ENCODE peak calls at places on chromosome 21, in nine cellular contexts. One of them, this sample, is unnamed.

GRCh38 chr21:42107881-42108553 is 36.9 kb downstream of the UMODL1 start:
- DNase-seq in heart left ventricle: peak; percentile 29
- DNase-seq in kidney epithelial cell: no peak
- DNase-seq in GM12864: peak; percentile 55
- DNase-seq in mucosa of descending colon: peak; percentile 88
- DNase-seq in endothelial cell: peak; percentile 78
- DNase-seq in IMR-90: peak; percentile 65
- DNase-seq in epithelial cell of esophagus: peak; percentile 7
- DNase-seq in lung: peak; percentile 65
- DNase-seq in this sample: peak; percentile 63

GRCh38 chr21:41611441-41611840 is 103.5 kb upstream of the TMPRSS2 start:
- DNase-seq in heart left ventricle: no peak
- DNase-seq in IMR-90: no peak
- DNase-seq in endothelial cell: no peak
- DNase-seq in epithelial cell of esophagus: no peak
- DNase-seq in GM12864: no peak
- DNase-seq in mucosa of descending colon: peak; percentile 18
- DNase-seq in kidney epithelial cell: no peak
- DNase-seq in lung: no peak
- DNase-seq in this sample: no peak

GRCh38 chr21:42833439-42833815 is 45.9 kb downstream of the WDR4 start:
- DNase-seq in kidney epithelial cell: no peak
- DNase-seq in GM12864: peak; percentile 42
- DNase-seq in IMR-90: peak; percentile 5
- DNase-seq in epithelial cell of esophagus: peak; percentile 50
- DNase-seq in mucosa of descending colon: peak; percentile 73
- DNase-seq in endothelial cell: peak; percentile 28
- DNase-seq in heart left ventricle: no peak
- DNase-seq in lung: no peak
- DNase-seq in this sample: no peak

GRCh38 chr21:33135925-33136324 is 66.0 kb downstream of the OLIG1 start:
- DNase-seq in IMR-90: no peak
- DNase-seq in epithelial cell of esophagus: no peak
- DNase-seq in GM12864: no peak
- DNase-seq in lung: no peak
- DNase-seq in kidney epithelial cell: no peak
- DNase-seq in mucosa of descending colon: no peak
- DNase-seq in heart left ventricle: no peak
- DNase-seq in endothelial cell: no peak
- DNase-seq in this sample: no peak

GRCh38 chr21:16047857-16048256 is 318.1 kb downstream of the USP25 start:
- DNase-seq in heart left ventricle: no peak
- DNase-seq in kidney epithelial cell: no peak
- DNase-seq in lung: no peak
- DNase-seq in endothelial cell: no peak
- DNase-seq in GM12864: no peak
- DNase-seq in epithelial cell of esophagus: no peak
- DNase-seq in mucosa of descending colon: no peak
- DNase-seq in IMR-90: peak; percentile 80
- DNase-seq in this sample: no peak

GRCh38 chr21:32599146-32599925 is 12.8 kb downstream of the CFAP298 start:
- DNase-seq in mucosa of descending colon: no peak
- DNase-seq in endothelial cell: no peak
- DNase-seq in heart left ventricle: no peak
- DNase-seq in kidney epithelial cell: no peak
- DNase-seq in IMR-90: no peak
- DNase-seq in lung: no peak
- DNase-seq in GM12864: no peak
- DNase-seq in epithelial cell of esophagus: no peak
- DNase-seq in this sample: no peak

GRCh38 chr21:35686156-35686555 is 374.2 kb downstream of the SETD4 start:
- DNase-seq in IMR-90: no peak
- DNase-seq in lung: no peak
- DNase-seq in GM12864: no peak
- DNase-seq in epithelial cell of esophagus: no peak
- DNase-seq in endothelial cell: no peak
- DNase-seq in heart left ventricle: no peak
- DNase-seq in kidney epithelial cell: no peak
- DNase-seq in mucosa of descending colon: no peak
- DNase-seq in this sample: no peak

GRCh38 chr21:29701676-29702075 is 238.1 kb downstream of the GRIK1 start:
- DNase-seq in epithelial cell of esophagus: no peak
- DNase-seq in IMR-90: no peak
- DNase-seq in mucosa of descending colon: no peak
- DNase-seq in kidney epithelial cell: no peak
- DNase-seq in lung: no peak
- DNase-seq in GM12864: no peak
- DNase-seq in endothelial cell: no peak
- DNase-seq in heart left ventricle: no peak
- DNase-seq in this sample: no peak

GRCh38 chr21:43359081-43359822 is 67.7 kb downstream of the SIK1 start:
- DNase-seq in lung: no peak
- DNase-seq in epithelial cell of esophagus: no peak
- DNase-seq in mucosa of descending colon: no peak
- DNase-seq in IMR-90: no peak
- DNase-seq in GM12864: no peak
- DNase-seq in heart left ventricle: no peak
- DNase-seq in kidney epithelial cell: no peak
- DNase-seq in endothelial cell: no peak
- DNase-seq in this sample: no peak

GRCh38 chr21:23016617-23017016 is 2018.4 kb downstream of the NCAM2 start:
- DNase-seq in mucosa of descending colon: no peak
- DNase-seq in IMR-90: no peak
- DNase-seq in epithelial cell of esophagus: no peak
- DNase-seq in lung: no peak
- DNase-seq in heart left ventricle: no peak
- DNase-seq in endothelial cell: peak; percentile 35
- DNase-seq in GM12864: no peak
- DNase-seq in kidney epithelial cell: no peak
- DNase-seq in this sample: no peak

GRCh38 chr21:42537106-42537742 is 23.6 kb downstream of the SLC37A1 start:
- DNase-seq in epithelial cell of esophagus: peak; percentile 27
- DNase-seq in IMR-90: no peak
- DNase-seq in lung: no peak
- DNase-seq in mucosa of descending colon: no peak
- DNase-seq in endothelial cell: no peak
- DNase-seq in kidney epithelial cell: no peak
- DNase-seq in GM12864: no peak
- DNase-seq in heart left ventricle: no peak
- DNase-seq in this sample: no peak

GRCh38 chr21:35266546-35266945 is 217.4 kb upstream of the RUNX1 start:
- DNase-seq in endothelial cell: no peak
- DNase-seq in mucosa of descending colon: no peak
- DNase-seq in kidney epithelial cell: no peak
- DNase-seq in heart left ventricle: no peak
- DNase-seq in lung: no peak
- DNase-seq in epithelial cell of esophagus: peak; percentile 83
- DNase-seq in IMR-90: no peak
- DNase-seq in GM12864: no peak
- DNase-seq in this sample: no peak

GRCh38 chr21:33373451-33373850 is 29.8 kb upstream of the IFNGR2 start:
- DNase-seq in endothelial cell: no peak
- DNase-seq in mucosa of descending colon: no peak
- DNase-seq in epithelial cell of esophagus: peak; percentile 67
- DNase-seq in GM12864: no peak
- DNase-seq in kidney epithelial cell: no peak
- DNase-seq in lung: peak; percentile 40
- DNase-seq in heart left ventricle: no peak
- DNase-seq in IMR-90: no peak
- DNase-seq in this sample: no peak

GRCh38 chr21:42061195-42061865 is 9.8 kb upstream of the UMODL1 start:
- DNase-seq in endothelial cell: no peak
- DNase-seq in mucosa of descending colon: peak; percentile 52
- DNase-seq in heart left ventricle: peak; percentile 69
- DNase-seq in lung: peak; percentile 50
- DNase-seq in epithelial cell of esophagus: no peak
- DNase-seq in IMR-90: no peak
- DNase-seq in GM12864: peak; percentile 92
- DNase-seq in kidney epithelial cell: no peak
- DNase-seq in this sample: no peak

GRCh38 chr21:42847051-42847707 is 32.2 kb downstream of the WDR4 start:
- DNase-seq in GM12864: no peak
- DNase-seq in heart left ventricle: no peak
- DNase-seq in mucosa of descending colon: peak; percentile 11
- DNase-seq in lung: no peak
- DNase-seq in endothelial cell: no peak
- DNase-seq in IMR-90: no peak
- DNase-seq in kidney epithelial cell: no peak
- DNase-seq in epithelial cell of esophagus: no peak
- DNase-seq in this sample: no peak

DNA sequence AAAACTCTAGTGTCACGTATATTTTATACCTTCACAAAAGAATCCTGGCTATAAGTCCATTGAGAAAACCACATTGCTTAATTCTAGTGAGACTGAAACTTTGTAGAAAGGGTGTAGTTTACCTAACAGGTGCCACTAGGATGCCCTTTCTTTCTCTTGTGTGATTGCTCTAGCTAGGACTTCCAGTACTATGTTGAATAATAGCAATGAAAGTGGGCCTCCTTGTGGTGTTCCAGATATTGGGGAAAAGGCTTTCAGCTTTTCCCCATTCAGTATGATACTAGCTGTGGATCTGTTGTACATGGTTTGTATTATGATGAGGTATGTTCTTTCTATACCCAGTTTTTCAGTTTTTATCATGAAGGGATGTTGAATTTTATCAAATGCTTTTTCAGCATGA is 39.7 kb upstream of the CHODL start:
- DNase-seq in kidney epithelial cell: no peak
- DNase-seq in lung: no peak
- DNase-seq in epithelial cell of esophagus: no peak
- DNase-seq in endothelial cell: no peak
- DNase-seq in mucosa of descending colon: no peak
- DNase-seq in IMR-90: no peak
- DNase-seq in GM12864: no peak
- DNase-seq in heart left ventricle: no peak
- DNase-seq in this sample: no peak
- TF ChIP-seq CTCF in kidney epithelial cell: no peak
- TF ChIP-seq CTCF in lung: no peak
- TF ChIP-seq CTCF in epithelial cell of esophagus: no peak
- TF ChIP-seq CTCF in endothelial cell: no peak
- TF ChIP-seq CTCF in mucosa of descending colon: no peak
- TF ChIP-seq CTCF in IMR-90: no peak
- TF ChIP-seq CTCF in GM12864: no peak
- TF ChIP-seq CTCF in heart left ventricle: no peak
- TF ChIP-seq CTCF in this sample: no peak

DNA sequence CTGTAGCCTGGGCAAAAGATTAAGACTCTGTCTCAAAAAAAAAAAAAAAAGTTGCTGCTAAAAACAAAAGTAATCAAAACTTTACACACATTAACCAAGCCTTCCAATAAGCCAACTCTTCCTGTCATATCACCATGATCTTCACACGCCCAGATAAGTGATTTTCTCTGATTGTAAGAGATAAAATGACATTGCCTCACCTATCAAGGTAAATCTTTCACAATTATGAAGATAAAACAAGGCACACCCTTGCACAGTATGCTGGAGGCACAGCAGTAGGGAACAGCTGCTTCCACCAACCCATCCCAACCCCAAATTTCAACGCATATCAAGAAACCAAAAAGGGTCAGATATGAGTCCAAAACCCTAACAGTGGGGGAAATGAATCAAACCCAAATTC is 8.8 kb upstream of the TIAM1 start:
- DNase-seq in IMR-90: no peak
- DNase-seq in GM12864: no peak
- DNase-seq in heart left ventricle: no peak
- DNase-seq in kidney epithelial cell: no peak
- DNase-seq in mucosa of descending colon: no peak
- DNase-seq in lung: no peak
- DNase-seq in endothelial cell: no peak
- DNase-seq in epithelial cell of esophagus: no peak
- DNase-seq in this sample: no peak
- TF ChIP-seq CTCF in IMR-90: no peak
- TF ChIP-seq CTCF in GM12864: no peak
- TF ChIP-seq CTCF in heart left ventricle: no peak
- TF ChIP-seq CTCF in kidney epithelial cell: no peak
- TF ChIP-seq CTCF in mucosa of descending colon: no peak
- TF ChIP-seq CTCF in lung: no peak
- TF ChIP-seq CTCF in endothelial cell: no peak
- TF ChIP-seq CTCF in epithelial cell of esophagus: no peak
- TF ChIP-seq CTCF in this sample: no peak

GRCh38 chr21:38815060-38815405 is 9.3 kb downstream of the ETS2 start:
- DNase-seq in kidney epithelial cell: no peak
- DNase-seq in epithelial cell of esophagus: peak; percentile 85
- DNase-seq in IMR-90: peak; percentile 95
- DNase-seq in GM12864: no peak
- DNase-seq in mucosa of descending colon: no peak
- DNase-seq in heart left ventricle: no peak
- DNase-seq in lung: no peak
- DNase-seq in endothelial cell: no peak
- DNase-seq in this sample: no peak

GRCh38 chr21:38814126-38815059 is 8.7 kb downstream of the ETS2 start:
- DNase-seq in GM12864: no peak
- DNase-seq in lung: no peak
- DNase-seq in endothelial cell: no peak
- DNase-seq in heart left ventricle: no peak
- DNase-seq in epithelial cell of esophagus: no peak
- DNase-seq in IMR-90: no peak
- DNase-seq in kidney epithelial cell: no peak
- DNase-seq in mucosa of descending colon: no peak
- DNase-seq in this sample: no peak

GRCh38 chr21:38811257-38811656 is 5.5 kb downstream of the ETS2 start:
- DNase-seq in epithelial cell of esophagus: peak; percentile 96
- DNase-seq in IMR-90: peak; percentile 95
- DNase-seq in endothelial cell: no peak
- DNase-seq in heart left ventricle: no peak
- DNase-seq in kidney epithelial cell: no peak
- DNase-seq in GM12864: no peak
- DNase-seq in lung: no peak
- DNase-seq in mucosa of descending colon: no peak
- DNase-seq in this sample: no peak

GRCh38 chr21:38813554-38813953 is 7.8 kb downstream of the ETS2 start:
- DNase-seq in IMR-90: no peak
- DNase-seq in kidney epithelial cell: no peak
- DNase-seq in mucosa of descending colon: no peak
- DNase-seq in endothelial cell: no peak
- DNase-seq in GM12864: no peak
- DNase-seq in epithelial cell of esophagus: no peak
- DNase-seq in lung: no peak
- DNase-seq in heart left ventricle: no peak
- DNase-seq in this sample: no peak

GRCh38 chr21:38813143-38813542 is 7.4 kb downstream of the ETS2 start:
- DNase-seq in heart left ventricle: no peak
- DNase-seq in mucosa of descending colon: no peak
- DNase-seq in kidney epithelial cell: no peak
- DNase-seq in lung: no peak
- DNase-seq in epithelial cell of esophagus: no peak
- DNase-seq in GM12864: no peak
- DNase-seq in endothelial cell: no peak
- DNase-seq in IMR-90: no peak
- DNase-seq in this sample: no peak
- TF ChIP-seq CTCF in heart left ventricle: no peak
- TF ChIP-seq CTCF in mucosa of descending colon: no peak
- TF ChIP-seq CTCF in kidney epithelial cell: no peak
- TF ChIP-seq CTCF in lung: no peak
- TF ChIP-seq CTCF in epithelial cell of esophagus: no peak
- TF ChIP-seq CTCF in GM12864: no peak
- TF ChIP-seq CTCF in endothelial cell: no peak
- TF ChIP-seq CTCF in IMR-90: no peak
- TF ChIP-seq CTCF in this sample: no peak

DNA sequence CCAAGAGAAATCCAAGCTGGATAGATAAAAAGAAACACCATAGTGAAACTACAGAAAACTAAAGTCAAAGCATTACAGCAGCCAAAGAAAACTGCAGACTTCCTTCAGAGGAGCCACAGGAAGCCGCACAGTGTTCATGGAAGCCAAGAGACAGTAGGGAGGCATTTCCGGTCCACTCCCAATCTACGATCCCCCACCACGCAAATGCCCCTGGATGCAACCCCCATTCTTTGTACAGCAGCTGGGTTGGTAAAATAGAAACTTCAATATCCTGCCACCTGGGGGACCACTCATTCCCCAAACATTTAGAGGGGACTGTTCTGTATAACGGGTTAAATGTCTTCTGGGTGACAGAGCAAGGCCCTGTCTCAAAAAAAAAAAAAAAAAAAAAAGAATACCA is 43.9 kb upstream of the TSPEAR start:
- DNase-seq in heart left ventricle: no peak
- DNase-seq in lung: no peak
- DNase-seq in mucosa of descending colon: no peak
- DNase-seq in GM12864: no peak
- DNase-seq in epithelial cell of esophagus: no peak
- DNase-seq in IMR-90: no peak
- DNase-seq in kidney epithelial cell: no peak
- DNase-seq in endothelial cell: no peak
- DNase-seq in this sample: no peak
- TF ChIP-seq CTCF in heart left ventricle: no peak
- TF ChIP-seq CTCF in lung: no peak
- TF ChIP-seq CTCF in mucosa of descending colon: no peak
- TF ChIP-seq CTCF in GM12864: no peak
- TF ChIP-seq CTCF in epithelial cell of esophagus: no peak
- TF ChIP-seq CTCF in IMR-90: peak; percentile 26
- TF ChIP-seq CTCF in kidney epithelial cell: no peak
- TF ChIP-seq CTCF in endothelial cell: no peak
- TF ChIP-seq CTCF in this sample: no peak

This sample was measured in progenitor cell of endocrine pancreas.